ENCODE peak calls at places on chromosomes 13 and 19, in six cellular contexts. Q is tibial nerve, Z is right lobe of liver, X is ovary, D is gastrocnemius medialis, C is stomach. J is an unnamed sample. For H3K4me1, the result is how much of the 10 kb centered on the place peaks cover.

GRCh38 chr13:67231481-67231940 is 1.4 kb upstream of the PCDH9 start:
- DNase-seq in Q (no peak), Z (no peak), X (no peak), D (no peak), C (no peak), J (no peak)

GRCh38 chr13:30739646-30740642 is 4.6 kb downstream of the ALOX5AP start:
- DNase-seq in Q (no peak), Z (no peak), X (no peak), D (no peak), C (peak), J (no peak)

GRCh38 chr19:40625406-40626120 is 24.4 kb downstream of the LTBP4 start:
- DNase-seq in Q (no peak), Z (no peak), X (no peak), D (no peak), C (no peak), J (no peak)

GRCh38 chr19:5255602-5256231 is 84.9 kb downstream of the PTPRS start:
- DNase-seq in Q (no peak), Z (no peak), X (no peak), D (no peak), C (no peak), J (no peak)

GRCh38 chr19:44303976-44304568 is 753 bp downstream of the ZNF235 start:
- DNase-seq in Q (no peak), Z (no peak), X (no peak), D (no peak), C (no peak), J (no peak)

GRCh38 chr19:40452016-40452415 is 7.9 kb upstream of the SERTAD3 start:
- DNase-seq in Q (no peak), Z (no peak), X (no peak), D (no peak), C (no peak), J (no peak)

GRCh38 chr13:107669356-107669755 is 546.0 kb downstream of the LIG4 start:
- DNase-seq in Q (no peak), Z (no peak), X (no peak), D (no peak), C (no peak), J (no peak)

GRCh38 chr13:48588120-48588519 is 55.2 kb upstream of the RCBTB2 start:
- DNase-seq in Q (no peak), Z (no peak), X (no peak), D (no peak), C (no peak), J (no peak)

GRCh38 chr19:50777830-50778303 is 7.6 kb downstream of the GPR32 start:
- DNase-seq in Q (no peak), Z (no peak), X (no peak), D (no peak), C (no peak), J (no peak)

GRCh38 chr13:34300559-34300958 is 482.6 kb downstream of the RFC3 start:
- DNase-seq in Q (no peak), Z (no peak), X (no peak), D (no peak), C (no peak), J (no peak)

GRCh38 chr19:5206751-5207075 is 133.9 kb downstream of the PTPRS start:
- DNase-seq in Q (no peak), Z (no peak), X (no peak), D (no peak), C (no peak), J (no peak)

GRCh38 chr13:25848822-25849740 is 202.7 kb downstream of the SHISA2 start:
- DNase-seq in Q (no peak), Z (no peak), X (no peak), D (no peak), C (no peak), J (no peak)

GRCh38 chr13:76387561-76387960 is 498.6 kb downstream of the KCTD12 start:
- DNase-seq in Q (no peak), Z (no peak), X (no peak), D (no peak), C (no peak), J (no peak)

GRCh38 chr13:98293570-98294142 is 116.6 kb upstream of the RNF113B start:
- DNase-seq in Q (no peak), Z (no peak), X (no peak), D (no peak), C (no peak), J (no peak)

GRCh38 chr13:112619730-112620639 is 32.0 kb upstream of the TUBGCP3 start:
- DNase-seq in Q (no peak), Z (no peak), X (no peak), D (no peak), C (no peak), J (no peak)

GRCh38 chr13:74795526-74795925 is 661.3 kb upstream of the KLF12 start:
- DNase-seq in Q (no peak), Z (no peak), X (no peak), D (no peak), C (no peak), J (no peak)

GRCh38 chr13:48790996-48791395 is 137.3 kb downstream of the CYSLTR2 start:
- DNase-seq in Q (no peak), Z (no peak), X (no peak), D (no peak), C (no peak), J (no peak)

GRCh38 chr13:43473437-43473836 is 313.3 kb downstream of the ENOX1 start:
- DNase-seq in Q (no peak), Z (no peak), X (no peak), D (no peak), C (no peak), J (no peak)

GRCh38 chr13:97567510-97568243 is 133.7 kb downstream of the RAP2A start:
- DNase-seq in Q (no peak), Z (no peak), X (no peak), D (no peak), C (peak), J (no peak)

GRCh38 chr19:8307400-8307964 is 676 bp downstream of the CD320 start:
- DNase-seq in Q (peak), Z (no peak), X (no peak), D (no peak), C (peak), J (no peak)

GRCh38 chr13:33183431-33184130 is 102.0 kb downstream of the STARD13 start:
- DNase-seq in Q (no peak), Z (no peak), X (no peak), D (no peak), C (no peak), J (no peak)

GRCh38 chr13:28204690-28205443 is 66.5 kb downstream of the PAN3 start:
- DNase-seq in Q (no peak), Z (no peak), X (no peak), D (no peak), C (no peak), J (no peak)

GRCh38 chr19:50896591-50897190 is 14.5 kb downstream of the KLK4 start:
- DNase-seq in Q (no peak), Z (no peak), X (no peak), D (no peak), C (no peak), J (no peak)

GRCh38 chr13:101473458-101473857 is 21.0 kb downstream of the ITGBL1 start:
- DNase-seq in Q (no peak), Z (no peak), X (no peak), D (no peak), C (no peak), J (no peak)

GRCh38 chr13:40230833-40231266 is 435.6 kb downstream of the FOXO1 start:
- DNase-seq in Q (no peak), Z (no peak), X (no peak), D (no peak), C (no peak), J (no peak)

GRCh38 chr13:79673993-79674377 is 193.0 kb downstream of the NDFIP2 start:
- DNase-seq in Q (no peak), Z (no peak), X (no peak), D (no peak), C (no peak), J (no peak)

GRCh38 chr13:23180711-23181110 is at the start of gene SGCG:
- DNase-seq in Q (no peak), Z (no peak), X (no peak), D (peak), C (no peak), J (no peak)

DNA sequence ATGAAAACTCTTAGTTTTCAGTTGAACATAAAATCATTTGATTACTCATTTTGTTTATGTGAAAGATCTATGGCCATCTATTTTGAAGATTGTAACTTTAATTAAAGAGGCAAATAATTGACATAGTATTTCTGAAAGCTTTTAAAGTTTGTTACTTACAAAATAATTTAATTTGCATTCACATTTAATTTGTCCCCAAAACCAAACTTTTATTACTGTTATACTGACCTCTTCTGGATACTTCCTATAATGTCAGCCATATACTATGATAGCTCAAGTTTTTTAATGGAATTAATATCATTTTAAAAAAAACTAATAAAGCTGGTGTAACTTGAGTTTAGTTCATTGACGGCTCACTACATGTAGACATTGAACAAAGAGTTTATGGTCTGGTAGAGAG is 4.9 kb upstream of the SGCG start:
- DNase-seq in Q (no peak), Z (no peak), X (no peak), D (no peak), C (no peak), J (no peak)
- TF ChIP-seq CTCF in Q (no peak), Z (peak), X (no peak), D (no peak), C (no peak), J (peak)

DNA sequence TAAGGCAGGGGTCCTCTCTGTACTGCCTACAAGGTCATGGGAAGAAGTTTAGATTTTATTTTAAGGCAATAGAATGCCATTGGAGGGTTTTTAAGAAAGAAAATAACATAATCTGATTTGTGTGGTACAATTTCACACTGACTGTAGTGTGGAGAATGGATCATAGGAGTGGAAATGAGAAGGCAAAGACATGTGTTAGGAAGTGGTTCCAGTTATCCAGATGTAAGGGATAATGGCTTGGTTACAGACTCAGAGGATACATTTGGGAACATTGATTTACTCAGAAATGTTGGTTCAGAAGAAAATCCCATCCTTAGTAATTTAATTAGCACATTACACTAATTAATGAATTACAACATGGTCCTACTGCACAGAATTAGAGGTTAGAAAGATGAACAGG is 788.2 kb downstream of the SLITRK5 start:
- DNase-seq in Q (no peak), Z (no peak), X (no peak), D (no peak), C (no peak), J (no peak)
- TF ChIP-seq POLR2A in Q (no peak), Z (no peak), X (no peak), D (no peak), C (no peak), J (no peak)

DNA sequence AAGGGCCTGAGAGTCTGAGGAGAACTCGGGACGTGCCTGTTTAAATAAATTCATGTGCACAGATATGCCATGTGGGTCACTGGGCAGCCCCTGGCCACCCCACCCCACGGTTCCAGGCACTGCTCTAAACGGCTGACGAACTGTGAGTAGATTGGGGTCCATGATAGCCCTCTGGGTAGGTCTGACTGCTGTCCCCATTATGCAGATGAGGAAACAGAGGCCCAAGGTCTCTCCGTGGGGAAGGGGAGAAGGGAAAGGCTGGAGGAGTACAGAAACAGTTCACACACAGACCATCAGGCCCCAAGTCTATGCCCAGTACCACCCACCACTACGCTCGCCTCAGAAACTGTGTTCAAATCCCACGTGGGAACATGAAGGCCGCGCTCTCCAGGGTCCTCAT is 14.1 kb downstream of the ZNF787 start:
- DNase-seq in Q (no peak), Z (no peak), X (no peak), D (no peak), C (no peak), J (no peak)
- H3K4me1 ChIP-seq in Q (half or more), Z (under half), X (under half), D (half or more), C (half or more), J (half or more)

GRCh38 chr13:73732350-73732749 is 401.9 kb downstream of the KLF12 start:
- DNase-seq in Q (no peak), Z (no peak), X (no peak), D (no peak), C (no peak), J (no peak)

GRCh38 chr13:73730014-73730413 is 404.2 kb downstream of the KLF12 start:
- DNase-seq in Q (no peak), Z (no peak), X (no peak), D (no peak), C (no peak), J (no peak)

GRCh38 chr13:73733691-73734090 is 400.5 kb downstream of the KLF12 start:
- DNase-seq in Q (no peak), Z (no peak), X (no peak), D (no peak), C (no peak), J (no peak)

GRCh38 chr13:73731564-73731963 is 402.6 kb downstream of the KLF12 start:
- DNase-seq in Q (no peak), Z (no peak), X (no peak), D (no peak), C (no peak), J (no peak)

GRCh38 chr13:73729046-73729445 is 405.2 kb downstream of the KLF12 start:
- DNase-seq in Q (no peak), Z (no peak), X (no peak), D (no peak), C (no peak), J (no peak)
- TF ChIP-seq CTCF in Q (no peak), Z (no peak), X (no peak), D (no peak), C (no peak), J (no peak)

GRCh38 chr19:14409157-14410053 is 9.7 kb downstream of the DDX39A start:
- DNase-seq in Q (no peak), Z (no peak), X (no peak), D (no peak), C (no peak), J (no peak)
- TF ChIP-seq POLR2A in Q (no peak), Z (no peak), X (no peak), D (no peak), C (no peak), J (no peak)

J was measured in esophagus squamous epithelium.